ENCODE peak calls at places on chromosomes 13 and 19, in seven cellular contexts. C is OCI-LY7, Q is heart right ventricle, Y is osteocyte, O is RWPE2, W is PC-3, M is progenitor cell of endocrine pancreas. F is an unnamed sample.

GRCh38 chr13:21710163-21710562 is 39.3 kb downstream of the FGF9 start:
- DNase-seq in C (no peak), Q (no peak), Y (no peak), O (no peak), W (no peak), M (no peak), F (no peak)

GRCh38 chr19:28929026-28929425 is 283.9 kb downstream of the UQCRFS1 start:
- DNase-seq in C (no peak), Q (no peak), Y (no peak), O (no peak), W (no peak), M (no peak), F (no peak)

GRCh38 chr13:51479199-51479523 is 26.3 kb upstream of the INTS6 start:
- DNase-seq in C (no peak), Q (no peak), Y (no peak), O (no peak), W (peak), M (no peak), F (no peak)

GRCh38 chr13:100423375-100423774 is 165.2 kb downstream of the GGACT start:
- DNase-seq in C (no peak), Q (no peak), Y (no peak), O (no peak), W (no peak), M (no peak), F (no peak)

GRCh38 chr13:30681489-30682242 is 53.7 kb upstream of the ALOX5AP start:
- DNase-seq in C (no peak), Q (no peak), Y (no peak), O (no peak), W (no peak), M (no peak), F (no peak)

GRCh38 chr13:112688560-112689497 is 1.0 kb upstream of the ATP11A start:
- DNase-seq in C (peak), Q (no peak), Y (no peak), O (no peak), W (no peak), M (no peak), F (no peak)

GRCh38 chr19:35209646-35210045 is 18.9 kb downstream of the FAM187B start:
- DNase-seq in C (no peak), Q (no peak), Y (no peak), O (no peak), W (no peak), M (no peak), F (no peak)

GRCh38 chr13:107271226-107271625 is 703.3 kb upstream of the ARGLU1 start:
- DNase-seq in C (no peak), Q (no peak), Y (no peak), O (no peak), W (peak), M (no peak), F (no peak)

GRCh38 chr13:51148223-51148951 is 37.3 kb upstream of the C13orf42 start:
- DNase-seq in C (no peak), Q (no peak), Y (peak), O (no peak), W (no peak), M (no peak), F (no peak)

GRCh38 chr13:46607768-46608553 is 55.0 kb downstream of the LRCH1 start:
- DNase-seq in C (no peak), Q (no peak), Y (no peak), O (no peak), W (peak), M (no peak), F (no peak)

GRCh38 chr19:54633401-54633800 is 3.1 kb downstream of the LILRB1 start:
- DNase-seq in C (no peak), Q (no peak), Y (no peak), O (no peak), W (no peak), M (no peak), F (no peak)

GRCh38 chr19:43623889-43624670 is 4.7 kb upstream of the ZNF428 start:
- DNase-seq in C (no peak), Q (no peak), Y (no peak), O (no peak), W (no peak), M (no peak), F (no peak)

GRCh38 chr19:55209430-55210119 is at the start of gene PTPRH:
- DNase-seq in C (no peak), Q (no peak), Y (no peak), O (no peak), W (peak), M (no peak), F (no peak)

GRCh38 chr19:6999938-7000732 is 21.1 kb downstream of the MBD3L2B start:
- DNase-seq in C (no peak), Q (no peak), Y (no peak), O (no peak), W (no peak), M (no peak), F (no peak)

GRCh38 chr19:31113250-31113685 is 236.0 kb downstream of the TSHZ3 start:
- DNase-seq in C (no peak), Q (no peak), Y (no peak), O (no peak), W (peak), M (no peak), F (no peak)

GRCh38 chr19:36604656-36605100 is 435 bp upstream of the ZNF382 start:
- DNase-seq in C (no peak), Q (peak), Y (no peak), O (no peak), W (peak), M (peak), F (peak)

GRCh38 chr13:30831515-30831914 is 74.6 kb upstream of the MEDAG start:
- DNase-seq in C (no peak), Q (no peak), Y (no peak), O (no peak), W (peak), M (no peak), F (no peak)

GRCh38 chr19:54952591-54953344 is 5.4 kb upstream of the NLRP7 start:
- DNase-seq in C (no peak), Q (no peak), Y (no peak), O (no peak), W (peak), M (no peak), F (no peak)

GRCh38 chr19:44024900-44025216 is 321 bp upstream of the ZNF222 start:
- DNase-seq in C (no peak), Q (no peak), Y (no peak), O (no peak), W (no peak), M (no peak), F (no peak)

GRCh38 chr19:728011-728410 is 19.3 kb downstream of the PALM start:
- DNase-seq in C (no peak), Q (peak), Y (no peak), O (no peak), W (no peak), M (no peak), F (no peak)

GRCh38 chr13:90918551-90918950 is 428.9 kb upstream of the MIR17HG start:
- DNase-seq in C (no peak), Q (no peak), Y (no peak), O (no peak), W (peak), M (no peak), F (no peak)

DNA sequence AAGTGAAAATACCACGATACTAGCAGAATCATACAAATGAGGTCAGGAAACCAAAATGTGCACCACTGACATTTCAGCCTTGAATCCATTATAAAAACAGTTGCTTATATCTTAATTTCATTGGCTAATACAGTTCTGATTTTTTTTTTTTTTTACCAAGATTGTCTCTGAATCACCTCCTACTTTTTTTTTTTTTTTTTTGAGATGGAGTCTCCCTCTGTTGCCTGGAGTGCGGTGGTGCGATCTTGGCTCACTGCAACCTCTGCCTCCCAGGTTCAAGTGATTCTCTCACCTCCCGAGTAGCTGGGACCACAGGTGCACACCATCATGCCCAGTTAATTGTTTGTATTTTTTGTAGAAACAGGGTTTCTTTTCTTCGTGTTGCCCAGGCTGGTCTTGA is 270.2 kb downstream of the LMO7 start:
- DNase-seq in C (no peak), Q (no peak), Y (no peak), O (no peak), W (no peak), M (no peak), F (no peak)
- TF ChIP-seq CTCF in C (no peak), Q (no peak), Y (no peak), O (no peak), W (no peak), M (no peak), F (no peak)

GRCh38 chr13:110716235-110716505 is 2.7 kb downstream of the ING1 start:
- DNase-seq in C (peak), Q (peak), Y (no peak), O (no peak), W (peak), M (no peak), F (no peak)

GRCh38 chr13:110713981-110714797 is 689 bp downstream of the ING1 start:
- DNase-seq in C (peak), Q (peak), Y (no peak), O (peak), W (peak), M (peak), F (peak)

GRCh38 chr13:110715395-110716234 is 2.1 kb downstream of the ING1 start:
- DNase-seq in C (peak), Q (peak), Y (peak), O (peak), W (peak), M (peak), F (peak)

GRCh38 chr13:110713642-110713952 is at the start of gene ING1:
- DNase-seq in C (no peak), Q (no peak), Y (no peak), O (no peak), W (no peak), M (no peak), F (no peak)

GRCh38 chr13:110714798-110715394 is 1.4 kb downstream of the ING1 start:
- DNase-seq in C (peak), Q (peak), Y (no peak), O (peak), W (peak), M (peak), F (peak)
- TF ChIP-seq CTCF in C (no peak), Q (no peak), Y (no peak), O (no peak), W (no peak), M (no peak), F (no peak)

GRCh38 chr13:32446778-32447465 is 19.0 kb upstream of the N4BP2L1 start:
- DNase-seq in C (no peak), Q (no peak), Y (no peak), O (no peak), W (no peak), M (no peak), F (no peak)
- TF ChIP-seq CTCF in C (no peak), Q (no peak), Y (no peak), O (no peak), W (no peak), M (no peak), F (no peak)

DNA sequence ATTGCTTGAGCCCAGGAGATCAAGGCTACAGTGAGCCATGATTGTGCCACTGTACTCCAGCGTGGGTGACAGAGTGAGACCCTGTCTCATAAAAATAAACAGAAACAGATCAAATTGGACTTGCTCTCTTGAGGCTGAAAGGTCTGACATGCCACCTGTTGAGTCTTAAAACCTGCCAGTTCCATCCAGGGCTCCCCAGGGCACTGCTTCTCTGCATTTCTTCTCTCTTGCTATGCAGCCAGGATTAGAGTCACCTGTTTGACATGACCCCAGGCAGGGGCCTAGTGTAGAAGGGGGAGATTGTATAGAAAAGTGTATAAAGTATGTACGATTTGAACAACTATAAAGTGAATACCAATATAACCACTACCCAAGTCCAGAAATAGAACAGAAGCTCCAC is 45.4 kb downstream of the ARHGAP35 start:
- DNase-seq in C (no peak), Q (no peak), Y (no peak), O (no peak), W (no peak), M (no peak), F (no peak)
- TF ChIP-seq CTCF in C (no peak), Q (no peak), Y (no peak), O (no peak), W (no peak), M (no peak), F (no peak)

GRCh38 chr19:4645718-4646117 is 6.4 kb downstream of the TNFAIP8L1 start:
- DNase-seq in C (no peak), Q (no peak), Y (no peak), O (no peak), W (no peak), M (no peak), F (no peak)

GRCh38 chr19:4652075-4652474 is 12.8 kb downstream of the TNFAIP8L1 start:
- DNase-seq in C (no peak), Q (no peak), Y (no peak), O (no peak), W (no peak), M (no peak), F (no peak)

GRCh38 chr19:4650159-4650558 is 10.8 kb downstream of the TNFAIP8L1 start:
- DNase-seq in C (no peak), Q (no peak), Y (no peak), O (no peak), W (no peak), M (no peak), F (no peak)

GRCh38 chr19:4649392-4650094 is 10.2 kb downstream of the TNFAIP8L1 start:
- DNase-seq in C (no peak), Q (no peak), Y (no peak), O (no peak), W (no peak), M (no peak), F (no peak)

DNA sequence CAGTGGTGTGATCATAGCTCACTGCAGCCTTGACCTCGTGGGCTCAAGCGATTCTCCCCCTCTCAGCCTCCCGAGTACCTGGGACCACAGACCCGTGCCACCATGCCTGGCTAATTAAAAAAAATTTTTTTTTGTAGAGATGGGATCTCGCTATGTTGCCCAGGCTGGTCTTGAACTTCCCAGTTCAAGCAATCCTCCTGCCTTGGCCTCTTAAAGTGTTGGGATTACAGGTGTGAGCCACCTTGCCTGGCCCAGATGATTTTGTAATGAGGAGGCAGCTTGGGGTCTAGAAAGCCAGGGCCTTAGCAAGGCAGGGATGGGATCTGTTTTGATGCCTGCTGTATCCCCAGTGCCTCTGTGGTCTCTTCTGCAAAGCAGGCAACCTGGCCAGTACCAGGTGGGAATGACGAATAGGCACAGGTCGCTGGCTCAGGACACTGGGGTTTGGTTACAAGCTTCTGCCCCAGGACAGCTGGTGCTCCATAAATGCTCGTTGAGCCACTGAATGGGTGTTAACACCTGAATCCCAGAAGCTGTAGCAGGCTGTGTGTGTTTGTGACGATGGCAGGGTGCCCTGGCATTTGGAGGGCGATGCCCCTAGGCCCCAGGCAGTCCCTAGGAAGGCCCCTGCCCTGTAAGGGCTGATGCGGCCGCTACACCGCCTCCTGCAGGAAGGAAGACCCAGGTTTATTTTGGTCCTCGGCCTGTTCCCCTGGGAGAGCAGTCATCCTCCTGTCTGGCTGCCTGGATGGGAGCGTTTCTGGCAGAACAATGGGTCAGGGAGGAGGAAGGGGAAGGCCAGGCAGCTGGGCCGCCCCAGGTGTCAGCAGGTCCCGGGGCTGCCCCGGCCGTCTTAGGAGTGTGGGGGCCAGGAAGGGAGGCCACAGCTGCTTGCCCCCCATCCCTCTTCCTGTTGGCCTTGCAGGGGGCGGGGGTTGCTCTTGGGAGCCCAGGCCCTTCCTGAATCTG is 8.6 kb downstream of the TNFAIP8L1 start:
- DNase-seq in C (no peak), Q (peak), Y (no peak), O (no peak), W (no peak), M (no peak), F (no peak)
- TF ChIP-seq CTCF in C (peak), Q (peak), Y (peak), O (no peak), W (peak), M (no peak), F (no peak)

GRCh38 chr19:10769533-10770491 is 51.9 kb downstream of the DNM2 start:
- DNase-seq in C (peak), Q (peak), Y (no peak), O (no peak), W (peak), M (no peak), F (no peak)
- TF ChIP-seq CTCF in C (peak), Q (peak), Y (peak), O (no peak), W (peak), M (no peak), F (no peak)

DNA sequence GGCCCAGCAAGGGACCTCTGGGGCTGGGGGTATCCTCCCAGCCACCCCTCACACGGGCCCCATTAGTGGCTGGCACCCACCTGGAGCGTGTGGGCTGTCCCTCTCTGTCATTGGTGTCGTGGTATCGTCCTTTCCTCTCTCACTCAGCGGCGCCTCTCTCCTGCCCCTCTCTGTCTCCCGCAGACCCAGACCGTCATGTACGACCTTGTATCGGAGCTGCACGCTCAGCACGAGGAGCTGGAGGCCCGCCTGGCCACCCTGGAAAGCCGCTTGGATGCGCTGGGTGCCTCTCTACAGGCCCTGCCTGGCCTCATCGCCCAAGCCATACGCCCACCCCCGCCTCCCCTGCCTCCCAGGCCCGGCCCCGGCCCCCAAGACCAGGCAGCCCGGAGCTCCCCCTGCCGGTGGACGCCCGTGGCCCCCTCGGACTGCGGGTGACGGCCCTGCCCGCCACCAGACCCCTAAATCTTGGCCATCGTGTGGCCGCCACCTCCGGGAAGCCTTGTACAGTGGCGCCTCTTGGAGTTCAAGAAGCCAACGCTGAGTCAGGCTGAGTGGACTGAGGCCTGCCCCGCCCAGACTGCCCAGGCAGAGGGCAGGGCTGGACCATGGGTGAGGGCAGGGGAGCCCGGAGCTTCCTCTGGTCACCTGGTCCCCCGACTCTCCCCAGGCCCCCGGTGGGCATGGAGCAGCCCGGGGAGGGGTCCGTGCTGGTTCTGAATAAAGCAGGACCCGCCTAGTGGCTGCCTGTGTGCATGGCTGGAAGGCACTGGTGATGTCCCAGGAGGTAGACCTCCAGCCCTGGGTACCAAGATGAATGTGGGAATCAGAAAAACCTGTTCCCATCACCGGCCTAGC is 9.8 kb upstream of the ARRDC2 start:
- DNase-seq in C (peak), Q (no peak), Y (no peak), O (no peak), W (peak), M (no peak), F (no peak)
- TF ChIP-seq CTCF in C (peak), Q (peak), Y (peak), O (peak), W (peak), M (peak), F (no peak)

GRCh38 chr13:83151308-83151660 is 731.0 kb downstream of the SLITRK1 start:
- DNase-seq in C (no peak), Q (no peak), Y (no peak), O (no peak), W (no peak), M (no peak), F (no peak)

GRCh38 chr13:83153833-83154232 is 728.4 kb downstream of the SLITRK1 start:
- DNase-seq in C (no peak), Q (no peak), Y (no peak), O (no peak), W (no peak), M (no peak), F (no peak)

DNA sequence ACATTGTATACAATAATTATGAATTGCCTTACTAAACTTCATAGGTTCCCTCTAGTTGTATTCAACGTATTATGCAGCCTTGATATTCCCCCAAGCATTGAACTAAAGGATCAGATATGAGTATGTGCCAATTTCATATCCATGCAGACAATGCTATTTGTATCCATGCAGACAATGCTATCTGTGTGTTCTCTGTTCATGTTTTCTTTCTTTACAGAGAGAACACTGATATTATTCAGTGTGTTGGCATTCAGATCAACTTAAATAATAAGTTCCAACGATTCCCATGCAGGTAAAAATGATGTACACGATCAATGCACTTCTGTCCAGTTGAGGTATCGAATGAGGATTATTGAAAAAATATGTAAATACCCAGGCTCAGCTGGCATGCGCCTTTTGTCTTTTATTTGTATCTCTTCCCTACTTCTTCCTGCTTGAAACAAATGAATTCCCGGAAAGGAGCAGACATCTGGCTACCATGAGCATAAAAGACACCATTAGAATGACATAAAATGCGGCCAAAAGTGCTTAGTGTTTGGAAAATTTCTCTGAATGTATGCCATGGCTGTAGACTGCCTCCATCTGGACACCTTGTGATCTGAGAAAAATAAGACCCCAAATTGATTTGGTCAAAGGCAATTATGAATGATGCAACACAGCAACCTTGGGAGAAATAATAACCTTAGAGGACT is 731.5 kb downstream of the SLITRK1 start:
- DNase-seq in C (no peak), Q (no peak), Y (no peak), O (no peak), W (no peak), M (no peak), F (no peak)
- TF ChIP-seq CTCF in C (no peak), Q (no peak), Y (no peak), O (no peak), W (peak), M (no peak), F (no peak)

F was measured in natural killer cell.